ENCODE peak calls at places on chromosomes 4 and X, in seven cellular contexts. Q is cardiac muscle cell, J is neural progenitor cell, N is choroid plexus epithelial cell, O is cardiac fibroblast, B is right lobe of liver, U is endodermal cell. K is an unnamed sample.

GRCh38 chr4:41524446-41524845 is 13.5 kb upstream of the LIMCH1 start:
- DNase-seq in O (no peak), B (no peak), U (no peak), N (no peak), J (no peak), Q (no peak), K (no peak)

GRCh38 chr4:122293374-122294365 is 85.1 kb upstream of the ADAD1 start:
- DNase-seq in Q (no peak), U (peak), J (no peak), B (no peak), O (no peak), N (peak), K (no peak)

GRCh38 chr4:7668826-7669225 is 234.1 kb upstream of the PSAPL1 start:
- DNase-seq in N (no peak), B (no peak), O (no peak), U (no peak), J (no peak), Q (no peak), K (no peak)

GRCh38 chrX:112081781-112082482 is 644 bp downstream of the TRPC5 start:
- DNase-seq in U (peak), Q (no peak), N (no peak), B (peak), O (no peak), J (peak), K (no peak)

GRCh38 chr4:2301806-2302205 is 39.9 kb upstream of the MXD4 start:
- DNase-seq in U (no peak), N (no peak), Q (no peak), B (no peak), J (no peak), O (peak), K (no peak)

GRCh38 chrX:153946910-153947769 is 2.7 kb upstream of the RENBP start:
- DNase-seq in Q (peak), J (peak), O (peak), B (peak), U (peak), N (peak), K (peak)

GRCh38 chr4:173748353-173748752 is 218.3 kb upstream of the HAND2 start:
- DNase-seq in B (no peak), U (no peak), J (no peak), N (peak), O (peak), Q (peak), K (peak)

GRCh38 chr4:128606173-128606572 is 203.3 kb upstream of the JADE1 start:
- DNase-seq in U (no peak), B (no peak), N (peak), O (no peak), Q (no peak), J (no peak), K (peak)

GRCh38 chrX:153060095-153060445 is 3.8 kb downstream of the PNMA3 start:
- DNase-seq in B (no peak), O (no peak), N (no peak), J (no peak), Q (no peak), U (no peak), K (no peak)

GRCh38 chrX:104173841-104174240 is 7.6 kb downstream of the FAM199X start:
- DNase-seq in J (no peak), U (no peak), B (no peak), O (no peak), Q (no peak), N (no peak), K (no peak)
- H3K4me3 ChIP-seq in J (no peak), U (no peak), B (no peak), O (no peak), Q (no peak), N (no peak), K (no peak)

GRCh38 chr4:107635735-107636134 is 84.3 kb downstream of the PAPSS1 start:
- DNase-seq in J (no peak), U (no peak), O (no peak), N (no peak), Q (no peak), B (no peak), K (no peak)

GRCh38 chr4:107629318-107629717 is 90.7 kb downstream of the PAPSS1 start:
- DNase-seq in B (no peak), Q (no peak), J (no peak), O (no peak), U (no peak), N (no peak), K (no peak)

GRCh38 chr4:107630185-107630705 is 89.8 kb downstream of the PAPSS1 start:
- DNase-seq in Q (no peak), U (no peak), N (no peak), J (no peak), O (no peak), B (no peak), K (no peak)

GRCh38 chr4:107631568-107631967 is 88.5 kb downstream of the PAPSS1 start:
- DNase-seq in Q (no peak), B (peak), N (no peak), J (no peak), U (no peak), O (peak), K (peak)
- TF ChIP-seq CTCF in Q (no peak), B (no peak), N (no peak), J (no peak), U (no peak), O (no peak), K (no peak)

GRCh38 chrX:131783555-131784338 is 239.4 kb upstream of the STK26 start:
- DNase-seq in U (no peak), O (no peak), Q (no peak), N (no peak), J (no peak), B (peak), K (peak)
- H3K4me3 ChIP-seq in U (no peak), O (no peak), Q (no peak), N (no peak), J (no peak), B (peak), K (no peak)

GRCh38 chrX:131728295-131729145 is 184.6 kb downstream of the OR13H1 start:
- DNase-seq in O (no peak), N (no peak), J (no peak), Q (no peak), U (no peak), B (peak), K (peak)
- TF ChIP-seq CTCF in O (no peak), N (no peak), J (no peak), Q (no peak), U (peak), B (peak), K (peak)

GRCh38 chr4:186203391-186203802 is 12.0 kb downstream of the CYP4V2 start:
- DNase-seq in U (no peak), B (no peak), O (peak), N (no peak), J (no peak), Q (peak), K (no peak)

GRCh38 chr4:186202490-186203140 is 11.2 kb downstream of the CYP4V2 start:
- DNase-seq in J (no peak), B (no peak), U (no peak), O (no peak), Q (no peak), N (no peak), K (no peak)

GRCh38 chr4:186200436-186201409 is 9.4 kb downstream of the CYP4V2 start:
- DNase-seq in O (no peak), N (no peak), U (no peak), B (no peak), J (peak), Q (no peak), K (no peak)

GRCh38 chr4:186204103-186204559 is 12.8 kb downstream of the CYP4V2 start:
- DNase-seq in Q (peak), O (peak), N (peak), U (no peak), J (no peak), B (peak), K (no peak)

DNA sequence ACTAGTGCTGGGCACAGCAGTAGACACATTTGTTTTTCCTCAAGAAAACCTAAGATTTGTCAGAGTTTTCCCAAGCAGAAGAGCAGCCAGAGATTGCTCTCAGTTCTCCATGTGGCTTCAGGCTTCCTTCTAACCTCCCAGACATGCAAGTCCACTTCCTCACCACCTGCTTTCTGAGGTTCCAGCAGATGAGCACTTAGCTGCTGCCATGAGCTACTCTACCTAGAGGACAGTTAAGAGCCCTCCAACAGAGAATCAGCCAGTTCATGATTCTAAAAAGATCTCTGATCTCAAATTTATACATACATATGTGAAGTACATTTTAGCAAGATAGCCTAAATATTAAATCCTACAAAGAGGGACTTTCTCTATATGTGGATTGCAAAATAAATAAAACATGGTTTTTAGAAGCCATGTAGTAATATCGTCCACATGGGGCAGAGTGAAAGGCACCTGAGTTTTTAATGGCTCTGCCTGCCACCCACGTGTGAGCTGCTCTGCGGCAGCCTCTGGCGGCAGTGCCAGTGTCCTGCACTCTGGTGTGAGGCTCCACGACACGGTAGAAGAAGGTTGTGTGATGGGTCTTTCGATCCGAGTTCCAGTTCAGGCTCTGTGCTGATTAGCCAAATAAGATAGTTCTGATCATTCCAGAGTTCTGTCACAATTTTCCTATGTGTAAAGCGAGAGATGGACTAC is 10.3 kb downstream of the CYP4V2 start:
- DNase-seq in O (peak), J (peak), B (peak), U (peak), N (peak), Q (peak), K (peak)
- H3K4me3 ChIP-seq in O (no peak), J (no peak), B (no peak), U (no peak), N (no peak), Q (no peak), K (no peak)

GRCh38 chrX:2501246-2502102 is 698 bp upstream of the DHRSX start:
- DNase-seq in N (no peak), J (no peak), B (peak), O (no peak), Q (no peak), U (no peak), K (no peak)

GRCh38 chrX:2498781-2499302 is 1.9 kb downstream of the DHRSX start:
- DNase-seq in Q (peak), U (no peak), O (peak), B (no peak), J (peak), N (peak), K (peak)

GRCh38 chrX:2500681-2501151 is at the start of the genes DHRSX and ZBED1:
- DNase-seq in Q (peak), O (peak), U (peak), N (no peak), B (peak), J (peak), K (no peak)

GRCh38 chrX:2499507-2499906 is 1.3 kb downstream of the DHRSX start:
- DNase-seq in N (no peak), O (no peak), Q (no peak), B (no peak), J (no peak), U (no peak), K (no peak)

GRCh38 chrX:2500091-2500680 is 590 bp downstream of the DHRSX start:
- DNase-seq in O (peak), B (peak), Q (peak), J (peak), N (peak), U (peak), K (peak)
- TF ChIP-seq CTCF in O (no peak), B (peak), Q (peak), J (peak), N (no peak), U (peak), K (no peak)

GRCh38 chr4:108116423-108117168 is 52.1 kb downstream of the LEF1 start:
- DNase-seq in N (no peak), B (no peak), O (no peak), Q (no peak), U (no peak), J (no peak), K (no peak)
- H3K4me3 ChIP-seq in N (no peak), B (no peak), O (no peak), Q (no peak), U (no peak), J (no peak), K (no peak)

GRCh38 chr4:14744346-14744745 is 257.9 kb upstream of the CPEB2 start:
- DNase-seq in J (no peak), B (no peak), O (no peak), N (peak), Q (no peak), U (peak), K (no peak)

GRCh38 chr4:14752341-14753046 is 249.8 kb upstream of the CPEB2 start:
- DNase-seq in J (no peak), B (no peak), N (no peak), U (no peak), Q (no peak), O (no peak), K (no peak)

DNA sequence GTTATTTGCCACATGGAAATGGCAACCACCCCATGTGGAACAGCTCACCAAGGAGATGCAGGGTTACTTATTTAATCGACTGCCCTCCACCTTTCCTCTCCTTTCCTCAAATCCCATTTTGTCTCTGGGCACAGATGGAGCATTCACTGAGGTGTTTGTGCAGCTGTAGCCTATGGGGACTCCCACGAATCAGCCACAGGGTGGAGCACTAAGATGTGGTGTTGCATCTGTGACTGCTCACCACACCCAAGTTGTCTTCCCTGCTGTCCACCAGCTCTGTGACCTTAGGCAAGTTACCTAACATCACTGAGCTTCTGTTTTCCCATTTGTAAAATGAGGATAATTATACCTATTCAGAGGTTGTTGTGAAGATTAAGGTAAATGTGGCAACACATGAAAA is 252.4 kb upstream of the CPEB2 start:
- DNase-seq in Q (peak), B (peak), N (peak), U (peak), J (peak), O (peak), K (peak)
- TF ChIP-seq CTCF in Q (peak), B (peak), N (peak), U (peak), J (peak), O (peak), K (peak)

GRCh38 chr4:159460408-159460807 is 357.5 kb downstream of the RAPGEF2 start:
- DNase-seq in O (no peak), N (peak), J (no peak), B (no peak), Q (no peak), U (no peak), K (no peak)
- H3K4me3 ChIP-seq in O (no peak), N (no peak), J (no peak), B (no peak), Q (no peak), U (no peak), K (no peak)

K was measured in fibroblast of mammary gland.